ENCODE peak calls at places on chromosome 7, in seven cellular contexts. O, E, G, L, T, X and Y are unnamed samples.

GRCh38 chr7:88759216-88759955 is at the start of gene ZNF804B:
- DNase-seq in E (no peak), O (no peak), L (peak), G (no peak), T (no peak), X (peak), Y (no peak)

GRCh38 chr7:137652721-137653120 is 194.1 kb downstream of the DGKI start:
- DNase-seq in G (no peak), L (no peak), X (no peak), E (no peak), O (no peak), T (peak), Y (no peak)

GRCh38 chr7:133853706-133854276 is 273.3 kb upstream of the LRGUK start:
- DNase-seq in X (no peak), L (no peak), O (peak), T (peak), G (no peak), E (peak), Y (no peak)

GRCh38 chr7:100064162-100064561 is 14.6 kb downstream of the ZSCAN21 start:
- DNase-seq in L (no peak), X (no peak), O (no peak), E (no peak), G (no peak), T (no peak), Y (no peak)

GRCh38 chr7:83677180-83677866 is 28.4 kb upstream of the SEMA3E start:
- DNase-seq in E (peak), T (peak), O (peak), X (peak), L (no peak), G (no peak), Y (no peak)

GRCh38 chr7:150852371-150852905 is at the start of gene AOC1:
- DNase-seq in L (no peak), G (peak), O (no peak), T (no peak), X (no peak), E (no peak), Y (peak)

GRCh38 chr7:94580601-94581000 is 71.0 kb downstream of the CASD1 start:
- DNase-seq in T (peak), L (no peak), X (no peak), E (peak), O (peak), G (no peak), Y (no peak)

GRCh38 chr7:114081606-114082425 is 163.0 kb upstream of the PPP1R3A start:
- DNase-seq in X (no peak), G (no peak), L (no peak), E (peak), O (peak), T (peak), Y (no peak)

GRCh38 chr7:70695804-70696104 is 436.2 kb upstream of the GALNT17 start:
- DNase-seq in X (no peak), L (no peak), G (no peak), O (no peak), T (no peak), E (no peak), Y (no peak)

GRCh38 chr7:46695045-46695708 is 774.1 kb upstream of the IGFBP3 start:
- DNase-seq in G (no peak), X (no peak), E (no peak), L (no peak), O (no peak), T (no peak), Y (no peak)

GRCh38 chr7:145313601-145314000 is 477.7 kb upstream of the TPK1 start:
- DNase-seq in E (no peak), O (no peak), X (no peak), G (no peak), L (no peak), T (no peak), Y (no peak)

GRCh38 chr7:100472854-100473499 is 6.0 kb downstream of the TSC22D4 start:
- DNase-seq in X (peak), G (no peak), T (peak), E (no peak), O (no peak), L (no peak), Y (peak)

GRCh38 chr7:53131697-53132096 is 96.3 kb downstream of the POM121L12 start:
- DNase-seq in G (no peak), T (no peak), O (no peak), X (no peak), L (no peak), E (no peak), Y (no peak)

GRCh38 chr7:41628926-41629325 is 74.0 kb downstream of the INHBA start:
- DNase-seq in E (no peak), L (no peak), G (no peak), O (no peak), T (peak), X (peak), Y (no peak)

GRCh38 chr7:97499204-97499603 is 232.7 kb upstream of the TAC1 start:
- DNase-seq in T (peak), G (no peak), E (no peak), O (no peak), X (no peak), L (no peak), Y (no peak)

GRCh38 chr7:140640060-140640611 is 477 bp downstream of the DENND2A start:
- DNase-seq in X (peak), O (no peak), T (no peak), L (peak), G (peak), E (no peak), Y (no peak)

GRCh38 chr7:141409219-141409618 is 142.0 kb upstream of the AGK start:
- DNase-seq in X (no peak), G (no peak), T (no peak), L (no peak), O (no peak), E (no peak), Y (no peak)

GRCh38 chr7:49513939-49514338 is 259.5 kb upstream of the VWC2 start:
- DNase-seq in T (no peak), X (no peak), L (no peak), G (no peak), O (no peak), E (no peak), Y (no peak)

GRCh38 chr7:137935849-137936508 is 65.9 kb downstream of the CREB3L2 start:
- DNase-seq in E (no peak), X (no peak), T (no peak), G (no peak), O (no peak), L (no peak), Y (no peak)

GRCh38 chr7:24755541-24756416 is 1.5 kb downstream of the GSDME start:
- DNase-seq in L (no peak), E (no peak), G (no peak), O (peak), T (peak), X (no peak), Y (no peak)

GRCh38 chr7:137715546-137715945 is 131.2 kb downstream of the DGKI start:
- DNase-seq in L (no peak), G (no peak), X (no peak), T (peak), O (no peak), E (no peak), Y (no peak)

GRCh38 chr7:102286237-102287081 is at the start of gene SH2B2:
- DNase-seq in G (peak), L (peak), E (no peak), X (peak), O (no peak), T (peak), Y (peak)

GRCh38 chr7:19362099-19362498 is 216.9 kb upstream of the FERD3L start:
- DNase-seq in T (peak), G (no peak), X (no peak), E (no peak), O (no peak), L (no peak), Y (no peak)

GRCh38 chr7:75823198-75823910 is 9.7 kb upstream of the CCL24 start:
- DNase-seq in X (no peak), T (peak), L (no peak), E (no peak), G (no peak), O (no peak), Y (no peak)

GRCh38 chr7:131424219-131424822 is 96.6 kb downstream of the MKLN1 start:
- DNase-seq in E (no peak), T (peak), O (peak), G (no peak), L (no peak), X (no peak), Y (no peak)

GRCh38 chr7:66153691-66154090 is 39.0 kb downstream of the CRCP start:
- DNase-seq in X (no peak), G (no peak), T (no peak), O (no peak), E (no peak), L (no peak), Y (no peak)

GRCh38 chr7:46153951-46154787 is 233.1 kb upstream of the IGFBP3 start:
- DNase-seq in G (no peak), T (peak), O (no peak), L (no peak), E (no peak), X (no peak), Y (no peak)

GRCh38 chr7:43669286-43670081 is 59.8 kb downstream of the COA1 start:
- DNase-seq in G (no peak), L (no peak), O (no peak), E (no peak), T (no peak), X (no peak), Y (no peak)

GRCh38 chr7:155846936-155847335 is 34.7 kb upstream of the SHH start:
- DNase-seq in X (no peak), L (no peak), O (no peak), T (no peak), E (no peak), G (no peak), Y (no peak)

GRCh38 chr7:2028733-2029132 is 204.0 kb downstream of the MAD1L1 start:
- DNase-seq in E (no peak), G (no peak), L (peak), T (no peak), X (no peak), O (no peak), Y (no peak)

GRCh38 chr7:28954446-28954845 is 3.7 kb downstream of the TRIL start:
- DNase-seq in L (no peak), E (no peak), O (no peak), X (no peak), T (no peak), G (no peak), Y (no peak)

GRCh38 chr7:93461350-93461749 is 113.2 kb downstream of the CALCR start:
- DNase-seq in E (no peak), G (no peak), X (no peak), T (peak), O (no peak), L (no peak), Y (no peak)

GRCh38 chr7:155412416-155413253 is 45.3 kb upstream of the EN2 start:
- DNase-seq in T (peak), G (no peak), X (no peak), O (no peak), E (no peak), L (no peak), Y (no peak)

GRCh38 chr7:74344786-74345185 is 55.6 kb downstream of the CLIP2 start:
- DNase-seq in L (no peak), O (no peak), E (no peak), X (no peak), G (no peak), T (no peak), Y (no peak)

GRCh38 chr7:2894118-2894940 is 50.2 kb upstream of the GNA12 start:
- DNase-seq in E (no peak), G (no peak), T (no peak), O (no peak), X (no peak), L (no peak), Y (no peak)

GRCh38 chr7:45885264-45885882 is 2.9 kb upstream of the IGFBP1 start:
- DNase-seq in G (no peak), E (no peak), T (peak), L (no peak), X (no peak), O (no peak), Y (peak)

GRCh38 chr7:45606050-45606449 is 31.9 kb downstream of the ADCY1 start:
- DNase-seq in G (no peak), O (no peak), T (no peak), E (no peak), X (no peak), L (no peak), Y (peak)

GRCh38 chr7:4556868-4557620 is 125.1 kb upstream of the FOXK1 start:
- DNase-seq in G (no peak), O (no peak), X (no peak), E (no peak), T (no peak), L (no peak), Y (peak)
- TF ChIP-seq CTCF in G (no peak), O (no peak), X (no peak), E (no peak), T (no peak), L (no peak), Y (no peak)

GRCh38 chr7:33108591-33108930 is 643 bp downstream of the RP9 start:
- DNase-seq in X (no peak), O (no peak), E (no peak), L (no peak), T (peak), G (no peak), Y (no peak)

GRCh38 chr7:33111614-33112013 is 2.4 kb upstream of the RP9 start:
- DNase-seq in E (no peak), O (no peak), G (no peak), T (peak), L (no peak), X (no peak), Y (no peak)

GRCh38 chr7:33109758-33110238 is 594 bp upstream of the RP9 start:
- DNase-seq in X (no peak), G (no peak), O (no peak), E (no peak), L (no peak), T (peak), Y (no peak)

GRCh38 chr7:33107136-33108066 is 1.8 kb downstream of the RP9 start:
- DNase-seq in L (no peak), X (no peak), O (peak), T (peak), G (no peak), E (no peak), Y (no peak)

DNA sequence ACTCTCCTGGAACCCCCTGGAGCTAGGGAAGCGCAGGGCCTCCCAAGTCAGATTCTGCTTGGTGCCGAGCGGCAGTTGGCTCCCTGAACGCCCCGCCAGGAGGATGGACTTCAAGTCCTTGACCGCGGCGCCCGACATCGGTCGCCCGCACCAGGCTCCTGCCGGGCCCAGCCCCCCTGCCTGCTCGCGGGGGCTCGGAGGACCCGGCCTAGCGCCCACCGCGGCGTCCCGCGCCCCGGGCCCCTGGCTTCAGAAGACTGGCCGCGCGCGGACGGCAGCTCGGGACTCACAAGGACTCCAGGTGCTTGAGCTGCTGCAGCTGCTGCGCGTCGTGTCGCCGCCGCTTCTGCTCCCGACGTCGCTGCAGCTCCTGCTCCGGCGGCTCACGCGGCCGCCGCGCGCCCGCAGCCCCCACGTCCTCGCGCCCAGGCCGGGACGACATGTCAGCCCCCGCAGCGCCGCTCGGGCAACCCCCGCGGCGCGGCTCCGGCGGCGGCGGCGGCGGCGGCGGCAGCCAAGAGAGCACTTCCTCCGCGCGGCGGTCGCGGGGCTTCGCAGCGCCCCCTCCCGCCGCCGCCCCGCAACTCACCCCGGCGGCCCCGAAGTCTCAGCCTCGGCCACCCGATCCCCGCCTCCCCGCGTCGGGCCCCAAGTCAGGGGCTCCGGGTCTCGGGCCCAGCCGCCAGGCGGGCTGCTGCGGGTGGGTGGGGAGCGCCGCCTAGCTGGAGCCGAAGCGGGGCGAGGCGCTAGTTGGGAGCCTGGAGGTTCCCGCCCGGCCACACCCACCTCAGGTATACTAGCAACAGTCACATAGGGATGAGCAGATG is at the start of gene RP9:
- DNase-seq in X (peak), T (peak), O (no peak), L (peak), E (no peak), G (peak), Y (peak)
- TF ChIP-seq CTCF in X (peak), T (peak), O (peak), L (peak), E (peak), G (peak), Y (peak)

GRCh38 chr7:30703756-30704155 is 21.5 kb upstream of the CRHR2 start:
- DNase-seq in O (no peak), T (no peak), X (no peak), G (no peak), E (no peak), L (no peak), Y (no peak)

GRCh38 chr7:30699706-30700495 is 17.6 kb upstream of the CRHR2 start:
- DNase-seq in T (no peak), X (no peak), G (no peak), L (no peak), O (no peak), E (no peak), Y (no peak)

GRCh38 chr7:30700941-30701340 is 18.7 kb upstream of the CRHR2 start:
- DNase-seq in E (no peak), L (no peak), G (no peak), T (no peak), O (no peak), X (no peak), Y (no peak)

GRCh38 chr7:30705008-30705407 is 22.8 kb upstream of the CRHR2 start:
- DNase-seq in E (no peak), L (no peak), T (no peak), O (no peak), X (no peak), G (no peak), Y (no peak)

DNA sequence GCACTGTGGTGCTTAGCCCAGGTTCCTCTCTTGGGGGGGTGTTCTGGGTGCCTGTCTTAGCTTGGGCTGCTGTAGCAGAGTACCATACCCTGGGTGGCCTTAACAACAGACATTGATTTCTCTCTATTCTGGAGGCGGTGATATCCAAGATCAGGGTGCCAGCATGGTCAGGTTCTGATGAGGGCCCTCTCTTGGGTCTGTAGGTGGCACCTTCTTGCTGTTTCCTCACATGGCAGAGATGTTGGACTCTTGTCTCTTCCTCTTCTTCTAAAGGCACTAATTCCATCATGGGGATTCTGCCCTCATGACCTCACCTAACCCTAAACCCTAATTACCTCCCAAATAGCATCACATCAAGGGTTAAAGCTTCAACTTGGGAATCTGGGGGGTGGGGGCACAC is 19.9 kb upstream of the CRHR2 start:
- DNase-seq in E (no peak), X (no peak), T (peak), L (no peak), O (no peak), G (no peak), Y (no peak)
- TF ChIP-seq CTCF in E (no peak), X (no peak), T (peak), L (no peak), O (no peak), G (no peak), Y (no peak)

GRCh38 chr7:26001662-26002244 is 150.2 kb upstream of the NFE2L3 start:
- DNase-seq in L (no peak), G (no peak), O (no peak), E (no peak), T (no peak), X (no peak), Y (no peak)

GRCh38 chr7:25994433-25994988 is 157.5 kb upstream of the NFE2L3 start:
- DNase-seq in X (no peak), L (no peak), G (no peak), E (no peak), O (no peak), T (no peak), Y (no peak)

GRCh38 chr7:25995216-25995615 is 156.8 kb upstream of the NFE2L3 start:
- DNase-seq in L (no peak), G (no peak), T (no peak), E (no peak), X (no peak), O (no peak), Y (no peak)

GRCh38 chr7:25998499-25998898 is 153.5 kb upstream of the NFE2L3 start:
- DNase-seq in L (no peak), E (no peak), T (no peak), X (no peak), G (no peak), O (no peak), Y (no peak)

DNA sequence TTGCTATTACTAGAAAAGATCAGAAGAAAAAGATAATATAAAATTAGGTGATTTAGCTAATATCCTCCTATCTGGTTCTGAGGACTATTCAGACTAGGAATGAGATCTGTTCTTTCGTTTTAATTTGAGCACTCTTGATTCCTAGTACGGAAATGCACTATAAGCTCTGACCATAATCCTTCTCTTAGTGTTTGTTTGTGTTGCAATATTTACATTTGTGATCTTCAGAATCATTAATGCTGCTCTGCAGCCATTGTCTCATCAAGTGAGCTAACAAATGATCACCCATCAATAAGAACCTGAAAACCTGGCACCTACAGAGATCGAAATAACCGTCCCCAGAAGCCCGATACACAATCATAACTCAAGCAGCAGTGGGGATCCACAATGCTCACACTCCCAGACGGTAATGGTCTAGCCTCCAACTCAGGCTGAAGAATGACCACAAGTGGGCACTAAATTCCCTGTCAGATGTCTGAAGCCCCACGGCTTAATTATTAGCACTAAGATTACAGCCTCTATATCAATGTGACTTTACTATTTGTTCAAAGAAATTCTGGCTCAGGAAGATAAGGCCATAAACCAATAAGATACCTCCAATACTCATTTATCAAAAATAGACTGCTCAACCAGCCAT is 156.0 kb upstream of the NFE2L3 start:
- DNase-seq in O (no peak), L (no peak), E (no peak), X (no peak), G (no peak), T (no peak), Y (no peak)
- TF ChIP-seq CTCF in O (no peak), L (no peak), E (no peak), X (no peak), G (no peak), T (no peak), Y (no peak)

GRCh38 chr7:110842796-110843195 is 248.1 kb upstream of the LRRN3 start:
- DNase-seq in E (no peak), X (no peak), L (no peak), T (no peak), G (no peak), O (no peak), Y (no peak)

GRCh38 chr7:110841840-110842579 is 248.9 kb upstream of the LRRN3 start:
- DNase-seq in E (peak), T (no peak), L (no peak), G (no peak), O (no peak), X (peak), Y (no peak)

GRCh38 chr7:110835209-110835608 is 255.7 kb upstream of the LRRN3 start:
- DNase-seq in L (no peak), E (no peak), T (peak), G (no peak), X (no peak), O (no peak), Y (no peak)

GRCh38 chr7:110835889-110836288 is 255.0 kb upstream of the LRRN3 start:
- DNase-seq in E (no peak), G (no peak), L (no peak), O (no peak), X (no peak), T (no peak), Y (no peak)

GRCh38 chr7:110839866-110840265 is 251.1 kb upstream of the LRRN3 start:
- DNase-seq in O (peak), G (no peak), L (no peak), X (peak), T (peak), E (no peak), Y (no peak)
- TF ChIP-seq CTCF in O (peak), G (peak), L (no peak), X (peak), T (no peak), E (no peak), Y (no peak)